ENCODE peak calls at places on chromosomes 4 and X, in four cellular contexts. U, K, X and L are unnamed samples.

GRCh38 chr4:127509155-127509554 is 123.6 kb upstream of the INTU start:
- DNase-seq in X (no peak), U (no peak), K (no peak), L (no peak)

GRCh38 chr4:182280439-182281111 is 37.4 kb downstream of the TENM3 start:
- DNase-seq in X (no peak), K (no peak), U (no peak), L (peak)

GRCh38 chrX:120452131-120452530 is 17.0 kb downstream of the LAMP2 start:
- DNase-seq in X (peak), K (no peak), U (no peak), L (no peak)

GRCh38 chrX:119942173-119942819 is 1.3 kb downstream of the NKAP start:
- DNase-seq in X (no peak), K (no peak), U (no peak), L (no peak)

GRCh38 chr4:154908168-154908567 is 127.1 kb downstream of the RBM46 start:
- DNase-seq in X (no peak), K (no peak), U (no peak), L (peak)

GRCh38 chr4:100782356-100782755 is 264.5 kb upstream of the EMCN start:
- DNase-seq in K (no peak), X (no peak), U (no peak), L (no peak)

GRCh38 chrX:72094894-72095293 is 36.8 kb downstream of the RTL5 start:
- DNase-seq in U (peak), X (peak), K (no peak), L (no peak)

GRCh38 chrX:38799995-38800394 is 1.3 kb upstream of the MID1IP1 start:
- DNase-seq in U (peak), X (peak), K (no peak), L (no peak)

GRCh38 chrX:52425710-52426245 is 57.0 kb downstream of the XAGE2 start:
- DNase-seq in K (no peak), X (no peak), U (no peak), L (no peak)

GRCh38 chr4:15755321-15755750 is 22.8 kb upstream of the CD38 start:
- DNase-seq in U (peak), X (no peak), K (no peak), L (peak)

GRCh38 chr4:3384771-3385701 is 56.7 kb upstream of the HGFAC start:
- DNase-seq in X (peak), K (no peak), U (no peak), L (no peak)

GRCh38 chr4:1032861-1033260 is 21.4 kb downstream of the FGFRL1 start:
- DNase-seq in U (no peak), X (no peak), K (no peak), L (no peak)

GRCh38 chr4:73452953-73453700 is 17.1 kb downstream of the AFP start:
- DNase-seq in U (no peak), X (no peak), K (no peak), L (no peak)